ENCODE peak calls at places on chromosomes 11 and 22, in five cellular contexts. One of them, this sample, is unnamed.

GRCh38 chr11:36191941-36192340 is 97.3 kb downstream of the COMMD9 start:
- DNase-seq in RWPE1: no peak
- DNase-seq in stimulated activated CD4-positive, alpha-beta T cell treated with anti-CD3 and anti-CD28 coated beads, Interleukin-1b, Interleukin-23, amount 100 ng/mL, for 1 hour: no peak
- DNase-seq in body of pancreas: no peak
- DNase-seq in EL: no peak
- DNase-seq in this sample: no peak

GRCh38 chr11:70775386-70775785 is 377.1 kb downstream of the CTTN start:
- DNase-seq in EL: no peak
- DNase-seq in body of pancreas: no peak
- DNase-seq in stimulated activated CD4-positive, alpha-beta T cell treated with anti-CD3 and anti-CD28 coated beads, Interleukin-1b, Interleukin-23, amount 100 ng/mL, for 1 hour: no peak
- DNase-seq in RWPE1: no peak
- DNase-seq in this sample: no peak

GRCh38 chr11:4704790-4705334 is 278 bp downstream of the MMP26 start:
- DNase-seq in stimulated activated CD4-positive, alpha-beta T cell treated with anti-CD3 and anti-CD28 coated beads, Interleukin-1b, Interleukin-23, amount 100 ng/mL, for 1 hour: no peak
- DNase-seq in EL: no peak
- DNase-seq in body of pancreas: no peak
- DNase-seq in RWPE1: no peak
- DNase-seq in this sample: no peak

GRCh38 chr11:116446048-116446399 is 326.8 kb downstream of the BUD13 start:
- DNase-seq in EL: no peak
- DNase-seq in RWPE1: peak
- DNase-seq in stimulated activated CD4-positive, alpha-beta T cell treated with anti-CD3 and anti-CD28 coated beads, Interleukin-1b, Interleukin-23, amount 100 ng/mL, for 1 hour: no peak
- DNase-seq in body of pancreas: no peak
- DNase-seq in this sample: no peak

GRCh38 chr11:26846222-26846621 is 124.4 kb upstream of the SLC5A12 start:
- DNase-seq in RWPE1: no peak
- DNase-seq in EL: peak
- DNase-seq in stimulated activated CD4-positive, alpha-beta T cell treated with anti-CD3 and anti-CD28 coated beads, Interleukin-1b, Interleukin-23, amount 100 ng/mL, for 1 hour: no peak
- DNase-seq in body of pancreas: no peak
- DNase-seq in this sample: no peak

GRCh38 chr22:28544431-28544868 is 135.2 kb downstream of the TTC28 start:
- DNase-seq in body of pancreas: no peak
- DNase-seq in EL: peak
- DNase-seq in RWPE1: no peak
- DNase-seq in stimulated activated CD4-positive, alpha-beta T cell treated with anti-CD3 and anti-CD28 coated beads, Interleukin-1b, Interleukin-23, amount 100 ng/mL, for 1 hour: no peak
- DNase-seq in this sample: peak

GRCh38 chr11:78567209-78567608 is 7.5 kb downstream of the NARS2 start:
- DNase-seq in stimulated activated CD4-positive, alpha-beta T cell treated with anti-CD3 and anti-CD28 coated beads, Interleukin-1b, Interleukin-23, amount 100 ng/mL, for 1 hour: no peak
- DNase-seq in EL: peak
- DNase-seq in body of pancreas: no peak
- DNase-seq in RWPE1: peak
- DNase-seq in this sample: peak

GRCh38 chr11:78338138-78338537 is 79.5 kb downstream of the GAB2 start:
- DNase-seq in body of pancreas: no peak
- DNase-seq in stimulated activated CD4-positive, alpha-beta T cell treated with anti-CD3 and anti-CD28 coated beads, Interleukin-1b, Interleukin-23, amount 100 ng/mL, for 1 hour: no peak
- DNase-seq in EL: no peak
- DNase-seq in RWPE1: no peak
- DNase-seq in this sample: peak

GRCh38 chr11:120304526-120304925 is 20.6 kb upstream of the TLCD5 start:
- DNase-seq in stimulated activated CD4-positive, alpha-beta T cell treated with anti-CD3 and anti-CD28 coated beads, Interleukin-1b, Interleukin-23, amount 100 ng/mL, for 1 hour: no peak
- DNase-seq in RWPE1: peak
- DNase-seq in body of pancreas: no peak
- DNase-seq in EL: peak
- DNase-seq in this sample: peak

GRCh38 chr11:1152316-1153104 is 5.2 kb upstream of the MUC5AC start:
- DNase-seq in body of pancreas: no peak
- DNase-seq in EL: peak
- DNase-seq in stimulated activated CD4-positive, alpha-beta T cell treated with anti-CD3 and anti-CD28 coated beads, Interleukin-1b, Interleukin-23, amount 100 ng/mL, for 1 hour: no peak
- DNase-seq in RWPE1: no peak
- DNase-seq in this sample: peak

GRCh38 chr11:4093519-4094347 is 866 bp upstream of the RRM1 start:
- DNase-seq in stimulated activated CD4-positive, alpha-beta T cell treated with anti-CD3 and anti-CD28 coated beads, Interleukin-1b, Interleukin-23, amount 100 ng/mL, for 1 hour: no peak
- DNase-seq in body of pancreas: no peak
- DNase-seq in RWPE1: peak
- DNase-seq in EL: no peak
- DNase-seq in this sample: peak

GRCh38 chr11:134037093-134037908 is 31.6 kb upstream of the JAM3 start:
- DNase-seq in stimulated activated CD4-positive, alpha-beta T cell treated with anti-CD3 and anti-CD28 coated beads, Interleukin-1b, Interleukin-23, amount 100 ng/mL, for 1 hour: no peak
- DNase-seq in body of pancreas: peak
- DNase-seq in EL: peak
- DNase-seq in RWPE1: peak
- DNase-seq in this sample: peak

GRCh38 chr11:125222494-125222893 is 57.9 kb downstream of the PKNOX2 start:
- DNase-seq in EL: no peak
- DNase-seq in RWPE1: no peak
- DNase-seq in body of pancreas: no peak
- DNase-seq in stimulated activated CD4-positive, alpha-beta T cell treated with anti-CD3 and anti-CD28 coated beads, Interleukin-1b, Interleukin-23, amount 100 ng/mL, for 1 hour: no peak
- DNase-seq in this sample: no peak

GRCh38 chr11:70038034-70038834 is 39.9 kb upstream of the ANO1 start:
- DNase-seq in stimulated activated CD4-positive, alpha-beta T cell treated with anti-CD3 and anti-CD28 coated beads, Interleukin-1b, Interleukin-23, amount 100 ng/mL, for 1 hour: no peak
- DNase-seq in RWPE1: no peak
- DNase-seq in body of pancreas: no peak
- DNase-seq in EL: no peak
- DNase-seq in this sample: no peak

GRCh38 chr11:2929511-2929879 is 275 bp upstream of the PHLDA2 start:
- DNase-seq in RWPE1: peak
- DNase-seq in EL: peak
- DNase-seq in body of pancreas: peak
- DNase-seq in stimulated activated CD4-positive, alpha-beta T cell treated with anti-CD3 and anti-CD28 coated beads, Interleukin-1b, Interleukin-23, amount 100 ng/mL, for 1 hour: no peak
- DNase-seq in this sample: peak

GRCh38 chr22:19767427-19768380 is 7.1 kb downstream of the TBX1 start:
- DNase-seq in body of pancreas: no peak
- DNase-seq in EL: no peak
- DNase-seq in stimulated activated CD4-positive, alpha-beta T cell treated with anti-CD3 and anti-CD28 coated beads, Interleukin-1b, Interleukin-23, amount 100 ng/mL, for 1 hour: no peak
- DNase-seq in RWPE1: no peak
- DNase-seq in this sample: no peak

GRCh38 chr11:72951193-72951592 is 137.0 kb downstream of the ATG16L2 start:
- DNase-seq in body of pancreas: no peak
- DNase-seq in EL: peak
- DNase-seq in RWPE1: no peak
- DNase-seq in stimulated activated CD4-positive, alpha-beta T cell treated with anti-CD3 and anti-CD28 coated beads, Interleukin-1b, Interleukin-23, amount 100 ng/mL, for 1 hour: no peak
- DNase-seq in this sample: peak

GRCh38 chr11:118621071-118621815 is 13.8 kb downstream of the PHLDB1 start:
- DNase-seq in body of pancreas: peak
- DNase-seq in stimulated activated CD4-positive, alpha-beta T cell treated with anti-CD3 and anti-CD28 coated beads, Interleukin-1b, Interleukin-23, amount 100 ng/mL, for 1 hour: no peak
- DNase-seq in EL: peak
- DNase-seq in RWPE1: peak
- DNase-seq in this sample: peak

GRCh38 chr11:112837162-112837826 is 123.9 kb upstream of the NCAM1 start:
- DNase-seq in RWPE1: no peak
- DNase-seq in stimulated activated CD4-positive, alpha-beta T cell treated with anti-CD3 and anti-CD28 coated beads, Interleukin-1b, Interleukin-23, amount 100 ng/mL, for 1 hour: no peak
- DNase-seq in body of pancreas: peak
- DNase-seq in EL: no peak
- DNase-seq in this sample: peak

GRCh38 chr22:48844096-48844675 is 983.5 kb downstream of the BRD1 start:
- DNase-seq in stimulated activated CD4-positive, alpha-beta T cell treated with anti-CD3 and anti-CD28 coated beads, Interleukin-1b, Interleukin-23, amount 100 ng/mL, for 1 hour: no peak
- DNase-seq in body of pancreas: no peak
- DNase-seq in EL: no peak
- DNase-seq in RWPE1: no peak
- DNase-seq in this sample: no peak

GRCh38 chr22:19123936-19124335 is 1.7 kb upstream of the DGCR2 start:
- DNase-seq in body of pancreas: no peak
- DNase-seq in RWPE1: no peak
- DNase-seq in EL: no peak
- DNase-seq in stimulated activated CD4-positive, alpha-beta T cell treated with anti-CD3 and anti-CD28 coated beads, Interleukin-1b, Interleukin-23, amount 100 ng/mL, for 1 hour: no peak
- DNase-seq in this sample: no peak

GRCh38 chr22:21909871-21910270 is 42.4 kb upstream of the MAPK1 start:
- DNase-seq in stimulated activated CD4-positive, alpha-beta T cell treated with anti-CD3 and anti-CD28 coated beads, Interleukin-1b, Interleukin-23, amount 100 ng/mL, for 1 hour: no peak
- DNase-seq in RWPE1: no peak
- DNase-seq in body of pancreas: no peak
- DNase-seq in EL: no peak
- DNase-seq in this sample: no peak

GRCh38 chr22:47218671-47219070 is 456.2 kb downstream of the TBC1D22A start:
- DNase-seq in stimulated activated CD4-positive, alpha-beta T cell treated with anti-CD3 and anti-CD28 coated beads, Interleukin-1b, Interleukin-23, amount 100 ng/mL, for 1 hour: no peak
- DNase-seq in RWPE1: no peak
- DNase-seq in EL: no peak
- DNase-seq in body of pancreas: peak
- DNase-seq in this sample: no peak

GRCh38 chr11:120510406-120511115 is 987 bp upstream of the GRIK4 start:
- DNase-seq in stimulated activated CD4-positive, alpha-beta T cell treated with anti-CD3 and anti-CD28 coated beads, Interleukin-1b, Interleukin-23, amount 100 ng/mL, for 1 hour: no peak
- DNase-seq in EL: no peak
- DNase-seq in body of pancreas: no peak
- DNase-seq in RWPE1: no peak
- DNase-seq in this sample: no peak

GRCh38 chr11:64650923-64651523 is 60.0 kb downstream of the SLC22A12 start:
- DNase-seq in stimulated activated CD4-positive, alpha-beta T cell treated with anti-CD3 and anti-CD28 coated beads, Interleukin-1b, Interleukin-23, amount 100 ng/mL, for 1 hour: no peak
- DNase-seq in EL: peak
- DNase-seq in body of pancreas: no peak
- DNase-seq in RWPE1: peak
- DNase-seq in this sample: peak

GRCh38 chr11:76574406-76574805 is 96.1 kb downstream of the LRRC32 start:
- DNase-seq in RWPE1: no peak
- DNase-seq in stimulated activated CD4-positive, alpha-beta T cell treated with anti-CD3 and anti-CD28 coated beads, Interleukin-1b, Interleukin-23, amount 100 ng/mL, for 1 hour: no peak
- DNase-seq in EL: peak
- DNase-seq in body of pancreas: no peak
- DNase-seq in this sample: peak

GRCh38 chr11:70536051-70536877 is 137.9 kb downstream of the CTTN start:
- DNase-seq in stimulated activated CD4-positive, alpha-beta T cell treated with anti-CD3 and anti-CD28 coated beads, Interleukin-1b, Interleukin-23, amount 100 ng/mL, for 1 hour: no peak
- DNase-seq in body of pancreas: no peak
- DNase-seq in EL: no peak
- DNase-seq in RWPE1: no peak
- DNase-seq in this sample: no peak

GRCh38 chr11:130197386-130198035 is 37.9 kb downstream of the ST14 start:
- DNase-seq in body of pancreas: no peak
- DNase-seq in stimulated activated CD4-positive, alpha-beta T cell treated with anti-CD3 and anti-CD28 coated beads, Interleukin-1b, Interleukin-23, amount 100 ng/mL, for 1 hour: no peak
- DNase-seq in EL: no peak
- DNase-seq in RWPE1: peak
- DNase-seq in this sample: no peak

GRCh38 chr11:125412509-125412908 is 83.6 kb downstream of the FEZ1 start:
- DNase-seq in RWPE1: no peak
- DNase-seq in body of pancreas: no peak
- DNase-seq in stimulated activated CD4-positive, alpha-beta T cell treated with anti-CD3 and anti-CD28 coated beads, Interleukin-1b, Interleukin-23, amount 100 ng/mL, for 1 hour: no peak
- DNase-seq in EL: no peak
- DNase-seq in this sample: no peak

GRCh38 chr11:67697846-67698245 is 23.4 kb upstream of the ALDH3B2 start:
- DNase-seq in RWPE1: no peak
- DNase-seq in body of pancreas: no peak
- DNase-seq in EL: no peak
- DNase-seq in stimulated activated CD4-positive, alpha-beta T cell treated with anti-CD3 and anti-CD28 coated beads, Interleukin-1b, Interleukin-23, amount 100 ng/mL, for 1 hour: no peak
- DNase-seq in this sample: no peak

GRCh38 chr11:820655-821512 is 2.2 kb downstream of the PNPLA2 start:
- DNase-seq in EL: peak
- DNase-seq in stimulated activated CD4-positive, alpha-beta T cell treated with anti-CD3 and anti-CD28 coated beads, Interleukin-1b, Interleukin-23, amount 100 ng/mL, for 1 hour: no peak
- DNase-seq in RWPE1: no peak
- DNase-seq in body of pancreas: peak
- DNase-seq in this sample: peak

GRCh38 chr22:22037740-22038139 is 55.2 kb upstream of the TOP3B start:
- DNase-seq in RWPE1: no peak
- DNase-seq in body of pancreas: no peak
- DNase-seq in stimulated activated CD4-positive, alpha-beta T cell treated with anti-CD3 and anti-CD28 coated beads, Interleukin-1b, Interleukin-23, amount 100 ng/mL, for 1 hour: no peak
- DNase-seq in EL: peak
- DNase-seq in this sample: peak

GRCh38 chr11:8068605-8069221 is 12.3 kb upstream of the TUB start:
- DNase-seq in body of pancreas: peak
- DNase-seq in stimulated activated CD4-positive, alpha-beta T cell treated with anti-CD3 and anti-CD28 coated beads, Interleukin-1b, Interleukin-23, amount 100 ng/mL, for 1 hour: no peak
- DNase-seq in EL: peak
- DNase-seq in RWPE1: peak
- DNase-seq in this sample: peak

GRCh38 chr11:93775289-93775688 is 8.8 kb upstream of the MED17 start:
- DNase-seq in body of pancreas: no peak
- DNase-seq in EL: no peak
- DNase-seq in RWPE1: no peak
- DNase-seq in stimulated activated CD4-positive, alpha-beta T cell treated with anti-CD3 and anti-CD28 coated beads, Interleukin-1b, Interleukin-23, amount 100 ng/mL, for 1 hour: no peak
- DNase-seq in this sample: no peak

GRCh38 chr11:108916290-108916689 is 251.4 kb downstream of the DDX10 start:
- DNase-seq in RWPE1: no peak
- DNase-seq in EL: peak
- DNase-seq in body of pancreas: no peak
- DNase-seq in stimulated activated CD4-positive, alpha-beta T cell treated with anti-CD3 and anti-CD28 coated beads, Interleukin-1b, Interleukin-23, amount 100 ng/mL, for 1 hour: no peak
- DNase-seq in this sample: no peak

GRCh38 chr22:41021655-41022454 is 70.5 kb upstream of the EP300 start:
- DNase-seq in EL: peak
- DNase-seq in stimulated activated CD4-positive, alpha-beta T cell treated with anti-CD3 and anti-CD28 coated beads, Interleukin-1b, Interleukin-23, amount 100 ng/mL, for 1 hour: no peak
- DNase-seq in RWPE1: peak
- DNase-seq in body of pancreas: peak
- DNase-seq in this sample: peak

GRCh38 chr11:8229299-8230177 is 34.1 kb downstream of the LMO1 start:
- DNase-seq in stimulated activated CD4-positive, alpha-beta T cell treated with anti-CD3 and anti-CD28 coated beads, Interleukin-1b, Interleukin-23, amount 100 ng/mL, for 1 hour: no peak
- DNase-seq in body of pancreas: peak
- DNase-seq in RWPE1: peak
- DNase-seq in EL: peak
- DNase-seq in this sample: no peak

GRCh38 chr22:47337161-47337621 is 574.7 kb downstream of the TBC1D22A start:
- DNase-seq in stimulated activated CD4-positive, alpha-beta T cell treated with anti-CD3 and anti-CD28 coated beads, Interleukin-1b, Interleukin-23, amount 100 ng/mL, for 1 hour: no peak
- DNase-seq in RWPE1: peak
- DNase-seq in body of pancreas: no peak
- DNase-seq in EL: peak
- DNase-seq in this sample: peak

GRCh38 chr11:121366970-121367369 is 74.4 kb downstream of the SC5D start:
- DNase-seq in RWPE1: no peak
- DNase-seq in EL: no peak
- DNase-seq in stimulated activated CD4-positive, alpha-beta T cell treated with anti-CD3 and anti-CD28 coated beads, Interleukin-1b, Interleukin-23, amount 100 ng/mL, for 1 hour: no peak
- DNase-seq in body of pancreas: no peak
- DNase-seq in this sample: no peak

This sample was measured in amniotic epithelial cell.